ENCODE peak calls at places on chromosomes 11 and 22, in six cellular contexts. T is pancreas; R is heart left ventricle; C is naive thymus-derived CD4-positive, alpha-beta T cell; Q is CD4-positive, alpha-beta memory T cell; B is GM23338. O is an unnamed sample. For H3K27me3, the result is how much of the 10 kb centered on the place peaks cover.

GRCh38 chr11:7563269-7563668 is 49.5 kb downstream of the PPFIBP2 start:
- DNase-seq in Q (no peak), R (no peak), C (no peak), T (no peak), B (no peak), O (no peak)

GRCh38 chr22:27801197-27801615 is 350 bp downstream of the MN1 start:
- DNase-seq in R (no peak), Q (no peak), T (peak), B (peak), C (no peak), O (no peak)

GRCh38 chr22:29245626-29246385 is 22.0 kb downstream of the RHBDD3 start:
- DNase-seq in Q (peak), T (peak), B (peak), R (peak), C (peak), O (peak)

GRCh38 chr11:115168229-115168671 is 336.0 kb downstream of the CADM1 start:
- DNase-seq in Q (no peak), T (no peak), C (no peak), B (no peak), R (peak), O (no peak)

GRCh38 chr11:111697910-111698309 is 68.3 kb downstream of the PPP2R1B start:
- DNase-seq in R (no peak), Q (no peak), C (no peak), T (no peak), B (no peak), O (no peak)

GRCh38 chr11:74543991-74544390 is 48.4 kb upstream of the POLD3 start:
- DNase-seq in C (no peak), B (peak), Q (no peak), T (peak), R (no peak), O (no peak)

GRCh38 chr22:23829845-23830372 is 8.9 kb downstream of the DERL3 start:
- DNase-seq in C (no peak), B (no peak), Q (no peak), T (no peak), R (no peak), O (no peak)

GRCh38 chr22:43796567-43796966 is 15.5 kb downstream of the EFCAB6 start:
- DNase-seq in B (peak), R (no peak), C (no peak), T (no peak), Q (no peak), O (no peak)

GRCh38 chr11:88104408-88104807 is 70.8 kb downstream of the RAB38 start:
- DNase-seq in T (peak), B (no peak), Q (no peak), R (no peak), C (no peak), O (no peak)
- H3K27ac ChIP-seq in T (no peak), B (no peak), Q (no peak), R (no peak), C (no peak), O (no peak)

GRCh38 chr11:134678152-134678551 is 266.1 kb upstream of the B3GAT1 start:
- DNase-seq in C (no peak), T (no peak), R (no peak), B (no peak), Q (no peak), O (no peak)

GRCh38 chr11:134678744-134679143 is 266.7 kb upstream of the B3GAT1 start:
- DNase-seq in C (no peak), B (no peak), T (no peak), R (no peak), Q (no peak), O (no peak)

GRCh38 chr11:134675983-134676382 is 263.9 kb upstream of the B3GAT1 start:
- DNase-seq in Q (no peak), R (no peak), T (no peak), B (no peak), C (no peak), O (no peak)

GRCh38 chr11:134676516-134677287 is 264.7 kb upstream of the B3GAT1 start:
- DNase-seq in Q (no peak), B (no peak), T (no peak), C (no peak), R (no peak), O (no peak)

GRCh38 chr11:134677338-134677948 is 265.4 kb upstream of the B3GAT1 start:
- DNase-seq in R (no peak), T (no peak), C (no peak), B (no peak), Q (no peak), O (no peak)
- H3K27me3 ChIP-seq in R (under half), T (under half), C (under half), B (under half), Q (under half), O (under half)

GRCh38 chr22:36608987-36609386 is 80.0 kb upstream of the EIF3D start:
- DNase-seq in Q (no peak), C (no peak), R (no peak), T (no peak), B (peak), O (no peak)
- H3K27ac ChIP-seq in Q (no peak), C (no peak), R (no peak), T (no peak), B (no peak), O (no peak)

GRCh38 chr11:80163441-80163840 is 722.6 kb upstream of the TENM4 start:
- DNase-seq in B (no peak), R (no peak), Q (no peak), T (no peak), C (no peak), O (no peak)

GRCh38 chr11:80157447-80157846 is 716.6 kb upstream of the TENM4 start:
- DNase-seq in R (no peak), T (no peak), Q (no peak), C (no peak), B (peak), O (no peak)

GRCh38 chr11:80163011-80163410 is 722.2 kb upstream of the TENM4 start:
- DNase-seq in T (no peak), B (no peak), C (no peak), R (no peak), Q (no peak), O (no peak)

GRCh38 chr11:80165763-80166162 is 724.9 kb upstream of the TENM4 start:
- DNase-seq in T (no peak), C (no peak), Q (no peak), R (no peak), B (no peak), O (no peak)

DNA sequence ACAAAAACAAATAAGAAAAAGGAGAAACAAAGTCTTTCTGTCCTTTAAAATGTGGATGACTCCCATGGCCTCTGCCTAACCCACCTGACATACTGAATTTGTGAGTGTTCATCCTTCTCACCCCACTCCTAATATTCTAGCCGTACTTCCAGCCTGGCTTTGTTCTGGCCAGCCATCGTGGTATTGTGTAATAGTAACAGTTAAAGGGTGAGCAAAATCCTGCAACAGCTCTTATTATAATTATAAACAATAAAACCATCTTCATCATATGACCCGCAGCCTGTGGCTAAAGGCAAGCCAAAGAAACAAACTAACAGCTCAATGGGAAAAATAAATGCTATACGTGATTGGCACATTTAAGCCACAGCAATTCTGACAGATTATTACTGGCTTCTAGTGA is 721.6 kb upstream of the TENM4 start:
- DNase-seq in B (no peak), T (no peak), R (no peak), Q (no peak), C (no peak), O (no peak)
- H3K27me3 ChIP-seq in B (under half), T (under half), R (under half), Q (under half), C (under half), O (under half)

GRCh38 chr11:114058871-114059277 is 637 bp upstream of the ZBTB16 start:
- DNase-seq in Q (no peak), C (no peak), T (peak), R (peak), B (peak), O (no peak)

GRCh38 chr11:114057605-114058004 is 1.9 kb upstream of the ZBTB16 start:
- DNase-seq in R (no peak), C (no peak), T (no peak), B (no peak), Q (no peak), O (no peak)

GRCh38 chr11:114058026-114058706 is 1.3 kb upstream of the ZBTB16 start:
- DNase-seq in T (peak), B (peak), R (peak), Q (no peak), C (no peak), O (no peak)

GRCh38 chr11:114056409-114056808 is 3.1 kb upstream of the ZBTB16 start:
- DNase-seq in C (no peak), B (no peak), Q (no peak), T (no peak), R (no peak), O (no peak)

DNA sequence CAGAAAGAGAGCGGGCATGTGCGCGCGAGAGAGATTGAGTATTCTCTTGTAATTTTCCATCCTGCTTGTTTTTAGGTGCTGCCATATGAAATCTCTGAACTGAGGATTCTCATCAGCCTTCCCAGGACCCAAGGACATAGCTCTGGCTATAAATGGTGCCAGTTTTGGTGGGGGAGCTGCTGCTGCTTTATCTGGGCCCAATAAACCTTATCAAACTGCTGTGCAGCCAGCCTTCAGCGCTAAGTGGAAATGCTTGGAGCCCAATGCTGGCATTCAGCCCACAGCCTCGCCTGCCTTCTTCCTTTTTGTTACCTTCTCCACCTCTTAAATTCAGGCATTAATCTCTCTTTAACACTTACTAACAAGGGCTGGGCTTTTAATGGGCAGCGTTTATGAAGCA is 2.4 kb upstream of the ZBTB16 start:
- DNase-seq in B (no peak), T (peak), Q (no peak), C (no peak), R (peak), O (no peak)
- H3K27ac ChIP-seq in B (no peak), T (no peak), Q (no peak), C (no peak), R (no peak), O (no peak)

GRCh38 chr22:39655736-39656285 is 85.3 kb downstream of the CACNA1I start:
- DNase-seq in T (no peak), C (no peak), R (no peak), Q (peak), B (no peak), O (no peak)

GRCh38 chr22:39654959-39655579 is 84.5 kb downstream of the CACNA1I start:
- DNase-seq in Q (peak), C (no peak), R (no peak), T (no peak), B (peak), O (no peak)

GRCh38 chr22:39658806-39659463 is 88.4 kb downstream of the CACNA1I start:
- DNase-seq in B (no peak), C (no peak), Q (peak), R (no peak), T (no peak), O (no peak)

GRCh38 chr22:39658367-39658766 is 87.8 kb downstream of the CACNA1I start:
- DNase-seq in T (no peak), C (peak), B (no peak), R (no peak), Q (peak), O (peak)

GRCh38 chr22:39656495-39657490 is 86.2 kb downstream of the CACNA1I start:
- DNase-seq in B (no peak), Q (peak), C (no peak), T (no peak), R (no peak), O (no peak)
- H3K27me3 ChIP-seq in B (under half), Q (under half), C (under half), T (under half), R (under half), O (under half)

GRCh38 chr11:109697140-109697843 is 275.3 kb downstream of the C11orf87 start:
- DNase-seq in Q (no peak), B (peak), C (no peak), R (no peak), T (no peak), O (no peak)
- H3K27ac ChIP-seq in Q (no peak), B (no peak), C (no peak), R (no peak), T (no peak), O (no peak)

DNA sequence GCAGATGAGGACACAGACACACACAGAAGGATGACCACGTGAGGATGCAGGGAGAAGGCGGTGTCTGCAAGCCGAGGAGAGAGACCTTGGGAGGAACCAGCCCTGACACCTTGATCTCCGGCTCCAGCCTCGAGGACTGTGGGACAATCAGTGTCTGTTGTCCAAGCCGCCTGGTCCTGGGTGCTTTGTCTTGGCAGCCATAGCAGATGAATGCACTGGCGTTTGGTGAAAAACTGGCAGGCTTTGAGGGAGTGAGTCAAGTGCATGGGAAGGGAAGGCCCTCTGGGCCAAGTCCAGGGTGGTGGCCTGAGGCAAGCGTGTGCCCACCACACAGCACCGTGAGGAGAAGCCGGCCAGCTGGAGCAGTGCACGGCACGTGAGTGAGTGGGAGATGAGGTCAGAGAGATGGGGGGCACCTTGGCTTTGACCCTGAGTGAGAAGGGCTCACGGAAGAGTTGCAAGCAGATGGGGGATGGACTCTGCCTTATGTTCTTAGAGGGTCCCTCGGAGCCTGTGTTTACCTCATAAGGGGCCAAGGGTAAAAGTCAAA is 12.4 kb upstream of the BRSK2 start:
- DNase-seq in B (no peak), Q (no peak), C (peak), T (no peak), R (no peak), O (no peak)
- H3K27me3 ChIP-seq in B (under half), Q (under half), C (under half), T (under half), R (under half), O (under half)

DNA sequence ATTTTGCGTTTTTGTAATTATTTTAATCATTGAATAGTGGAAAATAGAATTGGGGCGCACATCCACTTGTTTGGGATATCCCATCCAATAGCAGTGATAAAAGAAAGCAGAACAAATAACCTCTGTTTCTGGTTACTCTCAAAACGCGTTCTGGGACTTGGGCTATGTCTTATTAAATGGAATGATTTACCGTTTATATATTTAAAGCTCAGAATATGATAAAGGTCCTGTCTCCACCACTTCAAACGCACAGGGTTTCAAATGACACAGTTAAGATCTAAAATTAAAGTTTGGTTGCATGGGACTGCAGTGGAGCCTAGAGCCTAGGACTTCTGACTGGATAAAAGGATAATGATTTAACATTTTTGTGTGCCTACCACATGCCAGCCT is 2.3 kb upstream of the HSPA8 start:
- DNase-seq in C (no peak), Q (no peak), B (no peak), T (no peak), R (no peak), O (no peak)
- H3K27ac ChIP-seq in C (peak), Q (peak), B (peak), T (peak), R (peak), O (peak)

GRCh38 chr11:1122356-1123002 is 35.3 kb upstream of the MUC5AC start:
- DNase-seq in B (no peak), Q (no peak), C (no peak), T (no peak), R (peak), O (no peak)

GRCh38 chr11:1121343-1122331 is 36.1 kb upstream of the MUC5AC start:
- DNase-seq in R (peak), B (no peak), Q (no peak), T (no peak), C (no peak), O (no peak)

GRCh38 chr11:1118755-1119275 is 38.9 kb upstream of the MUC5AC start:
- DNase-seq in R (no peak), T (no peak), Q (no peak), B (no peak), C (no peak), O (no peak)

GRCh38 chr11:1119282-1120146 is 38.2 kb upstream of the MUC5AC start:
- DNase-seq in T (no peak), R (no peak), B (no peak), C (no peak), Q (no peak), O (no peak)

GRCh38 chr11:1120532-1121342 is 37.0 kb upstream of the MUC5AC start:
- DNase-seq in Q (no peak), B (no peak), R (peak), T (no peak), C (no peak), O (no peak)
- H3K27me3 ChIP-seq in Q (under half), B (under half), R (under half), T (under half), C (under half), O (under half)

O was measured in effector memory CD4-positive, alpha-beta T cell.